ENCODE peak calls at places on chromosomes 1 and 21, in six cellular contexts. E, C, X, N, K and P are unnamed samples.

GRCh38 chr1:206909167-206909882 is 12.1 kb downstream of the IL24 start:
- DNase-seq in E (no peak), K (peak), C (no peak), X (no peak), N (no peak), P (peak)

GRCh38 chr21:28856588-28857250 is 136.0 kb downstream of the LTN1 start:
- DNase-seq in X (peak), N (no peak), E (no peak), C (no peak), K (no peak), P (no peak)

GRCh38 chr1:193259619-193260018 is 73.2 kb upstream of the B3GALT2 start:
- DNase-seq in X (no peak), C (no peak), E (no peak), N (no peak), K (no peak), P (no peak)

GRCh38 chr1:21572141-21572540 is 62.9 kb downstream of the ALPL start:
- DNase-seq in C (no peak), K (no peak), E (no peak), N (no peak), X (no peak), P (no peak)

GRCh38 chr1:91092503-91092902 is 70.7 kb upstream of the ZNF644 start:
- DNase-seq in N (no peak), K (no peak), E (no peak), C (no peak), X (no peak), P (no peak)

GRCh38 chr1:228059536-228060457 is 22.7 kb upstream of the ARF1 start:
- DNase-seq in K (peak), E (no peak), X (peak), N (no peak), C (no peak), P (peak)

GRCh38 chr1:224497714-224498573 is 63.3 kb upstream of the WDR26 start:
- DNase-seq in C (peak), N (peak), X (peak), K (no peak), E (peak), P (no peak)

GRCh38 chr1:153796786-153797659 is 21.8 kb downstream of the SLC27A3 start:
- DNase-seq in E (peak), C (peak), K (peak), X (peak), N (peak), P (no peak)

GRCh38 chr1:3481836-3482589 is 27.5 kb downstream of the ARHGEF16 start:
- DNase-seq in X (no peak), C (no peak), N (no peak), K (no peak), E (no peak), P (peak)

GRCh38 chr1:92968138-92969032 is 7.1 kb upstream of the DIPK1A start:
- DNase-seq in E (no peak), C (no peak), K (no peak), X (peak), N (no peak), P (no peak)

GRCh38 chr1:13797397-13797796 is 97.4 kb downstream of the PRDM2 start:
- DNase-seq in E (no peak), X (no peak), C (no peak), K (no peak), N (no peak), P (no peak)

GRCh38 chr1:174931214-174931613 is 68.5 kb upstream of the CACYBP start:
- DNase-seq in C (no peak), X (no peak), N (no peak), E (no peak), K (no peak), P (no peak)

GRCh38 chr1:46813858-46814396 is 15.1 kb downstream of the CYP4B1 start:
- DNase-seq in C (no peak), E (no peak), X (no peak), N (no peak), K (no peak), P (no peak)

GRCh38 chr1:55284856-55285255 is 69.7 kb upstream of the USP24 start:
- DNase-seq in K (peak), C (peak), X (peak), E (peak), N (peak), P (no peak)

GRCh38 chr1:11789126-11790067 is 16.4 kb downstream of the MTHFR start:
- DNase-seq in C (no peak), E (no peak), K (no peak), X (no peak), N (no peak), P (peak)

GRCh38 chr1:212970085-212970484 is 19.7 kb downstream of the VASH2 start:
- DNase-seq in N (no peak), K (no peak), X (no peak), C (no peak), E (no peak), P (no peak)

GRCh38 chr1:212971312-212971711 is 21.0 kb downstream of the VASH2 start:
- DNase-seq in E (no peak), K (no peak), C (no peak), N (no peak), X (no peak), P (no peak)

GRCh38 chr1:212966619-212967018 is 16.3 kb downstream of the VASH2 start:
- DNase-seq in N (no peak), C (no peak), E (no peak), X (no peak), K (no peak), P (no peak)

GRCh38 chr1:212968385-212968863 is 18.1 kb downstream of the VASH2 start:
- DNase-seq in E (peak), K (no peak), N (no peak), C (no peak), X (no peak), P (no peak)

DNA sequence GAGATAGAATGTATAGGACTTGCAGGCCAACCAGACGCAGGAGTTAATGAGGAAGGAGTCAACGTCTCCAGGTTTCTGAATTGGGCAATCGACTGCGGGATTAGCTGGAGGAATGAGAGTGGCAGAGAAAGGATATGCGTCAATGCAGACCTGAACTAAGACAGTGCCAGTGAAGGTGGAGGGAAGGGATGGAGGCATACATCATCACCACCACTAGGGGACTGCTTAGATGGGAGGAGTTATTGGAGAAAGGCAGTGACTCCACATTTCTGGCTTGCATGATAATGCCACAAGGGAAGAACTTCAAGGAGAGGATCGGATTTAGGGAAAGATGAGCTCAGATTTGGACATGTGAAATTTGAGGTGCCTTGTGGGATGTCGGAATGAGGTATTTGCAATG is 17.4 kb downstream of the VASH2 start:
- DNase-seq in N (no peak), E (no peak), X (peak), C (peak), K (no peak), P (no peak)
- TF ChIP-seq CTCF in N (peak), E (peak), X (peak), C (peak), K (peak), P (peak)

DNA sequence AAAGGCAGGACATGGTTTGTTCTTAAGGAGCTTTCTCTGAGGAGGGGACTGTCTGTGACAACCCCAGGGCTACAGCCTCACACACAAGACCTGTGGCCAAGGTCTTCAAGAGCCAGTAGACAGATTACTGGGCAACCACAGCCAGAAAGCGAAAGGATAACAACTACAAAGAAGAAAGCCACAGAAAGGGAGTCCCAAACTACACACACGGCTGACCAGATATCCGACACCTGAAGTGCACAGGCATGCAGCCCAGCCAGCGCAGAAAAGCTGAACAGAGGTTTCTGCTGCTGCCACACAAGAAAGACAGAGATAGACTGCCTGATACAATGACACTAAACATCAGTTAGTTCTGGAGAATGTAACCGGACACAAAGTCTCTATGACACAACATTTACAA is 21.4 kb upstream of the NADK start:
- DNase-seq in E (peak), C (no peak), N (no peak), K (no peak), X (no peak), P (peak)
- H3K9ac ChIP-seq in E (no peak), C (no peak), N (no peak), K (no peak), X (no peak), P (no peak)

GRCh38 chr1:43434256-43434655 is 19.5 kb downstream of the HYI start:
- DNase-seq in E (no peak), X (no peak), C (no peak), N (no peak), K (no peak), P (peak)
- TF ChIP-seq CTCF in E (no peak), X (no peak), C (no peak), N (no peak), K (no peak), P (no peak)

GRCh38 chr1:9375912-9376311 is 83.2 kb downstream of the SPSB1 start:
- DNase-seq in N (no peak), X (no peak), K (peak), E (no peak), C (no peak), P (peak)
- H3K9ac ChIP-seq in N (no peak), X (no peak), K (no peak), E (no peak), C (no peak), P (no peak)

DNA sequence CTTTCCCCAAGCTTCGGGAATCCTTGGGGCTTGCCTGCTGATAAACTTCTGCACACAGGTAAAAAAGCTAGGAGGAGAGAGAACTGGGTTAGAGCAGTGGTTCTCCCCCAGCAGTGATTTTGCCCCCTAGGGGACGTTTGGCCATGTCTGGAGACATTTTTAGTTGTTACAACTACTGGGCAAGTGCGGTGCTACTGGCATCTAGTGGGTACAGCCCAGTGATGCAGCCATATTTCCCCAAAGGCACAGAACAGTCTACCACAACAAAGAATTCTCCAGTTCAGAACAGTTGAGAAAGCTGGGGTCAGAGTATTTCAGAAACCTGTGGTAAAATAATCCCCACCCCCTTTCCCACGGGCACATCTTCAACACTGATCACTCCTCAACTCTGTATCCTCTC is 41.3 kb downstream of the LRRC71 start:
- DNase-seq in X (no peak), C (no peak), E (peak), N (peak), K (no peak), P (no peak)
- TF ChIP-seq CTCF in X (peak), C (no peak), E (peak), N (peak), K (no peak), P (no peak)

GRCh38 chr1:171816300-171816901 is 24.9 kb upstream of the DNM3 start:
- DNase-seq in E (no peak), C (no peak), X (no peak), K (no peak), N (no peak), P (no peak)
- H3K9ac ChIP-seq in E (no peak), C (no peak), X (no peak), K (no peak), N (no peak), P (no peak)

DNA sequence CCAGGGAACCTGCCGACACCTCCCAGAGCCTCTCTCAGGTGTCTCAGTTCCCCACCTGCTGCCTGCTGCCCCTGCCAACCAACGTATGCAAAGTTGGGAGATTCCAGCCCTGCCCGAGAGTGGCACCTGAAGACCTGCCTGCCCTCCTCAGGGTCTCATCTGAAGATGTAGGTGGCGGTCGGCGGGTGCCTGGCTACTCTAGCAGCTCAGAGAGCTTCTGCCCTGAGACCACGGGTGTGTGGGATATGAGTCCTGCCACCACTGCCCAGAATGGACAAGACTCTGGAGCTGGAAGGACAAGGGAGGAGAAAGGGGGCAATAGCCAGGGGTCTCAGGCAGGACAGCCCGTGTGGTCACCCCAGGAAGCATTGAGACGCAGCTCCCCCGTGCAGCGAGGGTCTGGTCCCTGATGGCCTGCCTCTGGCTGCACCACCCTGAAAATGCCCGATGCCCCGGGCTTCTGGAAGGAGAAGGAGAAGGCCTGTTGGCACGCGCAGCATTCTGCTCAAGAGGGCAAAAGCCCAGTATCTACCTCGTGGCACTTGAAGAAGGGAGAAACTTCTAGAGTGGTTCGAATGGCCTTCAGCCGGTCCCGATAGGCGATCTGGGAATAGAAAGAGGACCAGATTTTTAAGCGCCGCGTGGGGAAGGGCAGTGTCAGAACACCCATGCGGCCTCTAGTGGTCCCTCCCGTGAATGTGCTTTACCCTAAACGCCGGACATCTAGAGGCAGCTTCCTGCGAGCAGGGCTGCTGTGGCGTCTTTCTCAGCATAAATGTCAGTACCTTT is 88.8 kb downstream of the STUM start:
- DNase-seq in E (no peak), X (peak), K (no peak), N (no peak), C (no peak), P (peak)
- TF ChIP-seq CTCF in E (no peak), X (peak), K (no peak), N (no peak), C (peak), P (peak)

GRCh38 chr1:100811808-100812207 is 82.8 kb downstream of the EXTL2 start:
- DNase-seq in K (no peak), E (no peak), X (no peak), N (no peak), C (peak), P (no peak)

GRCh38 chr1:100810360-100810759 is 84.3 kb downstream of the EXTL2 start:
- DNase-seq in K (no peak), N (no peak), E (no peak), X (peak), C (peak), P (no peak)

GRCh38 chr1:100816049-100816448 is 78.6 kb downstream of the EXTL2 start:
- DNase-seq in K (no peak), C (no peak), X (no peak), E (no peak), N (no peak), P (no peak)
- H3K9ac ChIP-seq in K (no peak), C (no peak), X (no peak), E (no peak), N (no peak), P (no peak)